ENCODE peak calls at places on chromosomes 6 and 20, in ten cellular contexts. X, Y, G, N, J, F, P, R, S and I are unnamed samples.

GRCh38 chr6:124197148-124197547 is 393.5 kb downstream of the NKAIN2 start:
- DNase-seq in Y (no peak), N (no peak), S (no peak), F (no peak), G (no peak), X (no peak), R (no peak), P (no peak), J (no peak), I (no peak)

GRCh38 chr6:163146036-163146435 is 268.5 kb upstream of the QKI start:
- DNase-seq in X (no peak), N (no peak), R (no peak), P (no peak), G (no peak), Y (no peak), F (no peak), J (no peak), S (no peak), I (no peak)

GRCh38 chr6:158536891-158537798 is 22.7 kb upstream of the TMEM181 start:
- DNase-seq in P (no peak), F (no peak), G (peak), N (peak), J (peak), Y (no peak), S (peak), X (no peak), R (no peak), I (peak)

GRCh38 chr6:43790031-43790430 is 20.0 kb downstream of the VEGFA start:
- DNase-seq in S (no peak), X (peak), G (peak), R (no peak), N (no peak), Y (no peak), J (no peak), F (peak), P (peak), I (peak)

GRCh38 chr6:158801655-158802294 is 17.4 kb downstream of the EZR start:
- DNase-seq in S (no peak), J (no peak), Y (no peak), R (no peak), G (no peak), P (no peak), F (no peak), X (peak), N (no peak), I (no peak)

GRCh38 chr6:112416885-112417284 is 69.8 kb downstream of the RFPL4B start:
- DNase-seq in P (no peak), N (no peak), G (peak), F (peak), R (no peak), S (no peak), J (no peak), X (no peak), Y (no peak), I (no peak)

GRCh38 chr6:166584046-166584679 is 2.3 kb downstream of the RAMACL start:
- DNase-seq in P (no peak), R (no peak), G (no peak), F (no peak), X (no peak), J (no peak), Y (no peak), S (no peak), N (no peak), I (no peak)

GRCh38 chr20:52459150-52459549 is 267.6 kb upstream of the ZFP64 start:
- DNase-seq in G (no peak), S (no peak), J (no peak), F (no peak), X (no peak), P (no peak), Y (no peak), N (no peak), R (no peak), I (no peak)

GRCh38 chr6:11810039-11810541 is 31.5 kb upstream of the ADTRP start:
- DNase-seq in S (peak), J (no peak), N (peak), G (peak), X (peak), Y (peak), F (peak), R (no peak), P (no peak), I (peak)

GRCh38 chr6:134525190-134525868 is 207.4 kb upstream of the SGK1 start:
- DNase-seq in F (no peak), G (no peak), R (no peak), N (no peak), J (no peak), X (no peak), S (no peak), P (no peak), Y (no peak), I (no peak)

GRCh38 chr6:168107191-168107940 is 28.4 kb upstream of the FRMD1 start:
- DNase-seq in J (no peak), R (peak), P (no peak), X (peak), Y (peak), S (no peak), G (no peak), N (no peak), F (no peak), I (no peak)